ENCODE peak calls at places on chromosomes 1 and 21, in nine cellular contexts. N, X, U, S, F, D, Q, C and Z are unnamed samples.

GRCh38 chr1:110019790-110020189 is 14.6 kb upstream of the STRIP1 start:
- DNase-seq in C (no peak), F (no peak), D (no peak), N (no peak), Q (no peak), S (no peak), X (no peak), U (no peak), Z (no peak)

GRCh38 chr1:201251851-201252430 is 31.4 kb upstream of the PKP1 start:
- DNase-seq in D (no peak), X (no peak), S (no peak), U (no peak), F (no peak), N (no peak), Q (no peak), C (no peak), Z (no peak)

GRCh38 chr21:22710725-22711124 is 1712.5 kb downstream of the NCAM2 start:
- DNase-seq in U (no peak), F (no peak), Q (no peak), D (no peak), C (peak; percentile 80), S (no peak), X (no peak), N (no peak), Z (no peak)

GRCh38 chr21:45421846-45422775 is 17.1 kb downstream of the COL18A1 start:
- DNase-seq in N (no peak), C (no peak), D (no peak), Q (no peak), S (peak; percentile 37), U (no peak), F (no peak), X (no peak), Z (no peak)

GRCh38 chr21:38811257-38811656 is 5.5 kb downstream of the ETS2 start:
- DNase-seq in C (peak; percentile 18), X (no peak), F (no peak), D (peak; percentile 99), S (no peak), N (no peak), U (no peak), Q (peak; percentile 67), Z (no peak)

GRCh38 chr1:5717031-5717682 is 275.1 kb downstream of the NPHP4 start:
- DNase-seq in U (peak; percentile 20), N (no peak), D (no peak), C (no peak), S (no peak), Q (no peak), X (no peak), F (no peak), Z (no peak)

GRCh38 chr1:6523566-6523965 is 30.7 kb downstream of the NOL9 start:
- DNase-seq in S (peak; percentile 53), U (no peak), F (no peak), D (peak; percentile 68), N (peak; percentile 33), C (no peak), X (no peak), Q (peak; percentile 49), Z (peak; percentile 72)

GRCh38 chr21:25938673-25939395 is 204.1 kb downstream of the GABPA start:
- DNase-seq in U (peak; percentile 51), C (peak; percentile 15), N (no peak), Q (peak; percentile 41), X (no peak), F (no peak), S (no peak), D (no peak), Z (no peak)

GRCh38 chr1:56450004-56450666 is 129.2 kb downstream of the PLPP3 start:
- DNase-seq in D (no peak), C (no peak), Q (peak; percentile 24), F (no peak), N (no peak), X (no peak), U (no peak), S (no peak), Z (no peak)

GRCh38 chr1:206445116-206445515 is 25.2 kb upstream of the IKBKE start:
- DNase-seq in U (no peak), Q (no peak), D (no peak), S (peak; percentile 80), F (no peak), C (no peak), N (no peak), X (no peak), Z (peak; percentile 35)

GRCh38 chr21:15695241-15695640 is 34.5 kb upstream of the USP25 start:
- DNase-seq in Q (no peak), D (no peak), X (no peak), N (no peak), S (no peak), U (no peak), F (no peak), C (no peak), Z (no peak)

GRCh38 chr1:185732941-185733340 is 1.2 kb upstream of the HMCN1 start:
- DNase-seq in Q (no peak), X (no peak), C (peak; percentile 59), U (no peak), N (no peak), S (no peak), F (no peak), D (no peak), Z (no peak)

GRCh38 chr1:2543543-2544092 is 12.6 kb upstream of the TNFRSF14 start:
- DNase-seq in C (no peak), F (peak; percentile 44), D (peak; percentile 45), Q (no peak), N (no peak), X (peak; percentile 49), S (no peak), U (peak; percentile 47), Z (peak; percentile 76)

GRCh38 chr1:185520188-185520935 is 203.3 kb upstream of the IVNS1ABP start:
- DNase-seq in F (no peak), N (no peak), U (no peak), S (no peak), C (no peak), X (no peak), Q (peak; percentile 42), D (peak; percentile 65), Z (no peak)

GRCh38 chr1:14413809-14414208 is 184.7 kb upstream of the KAZN start:
- DNase-seq in Q (no peak), X (peak; percentile 14), F (no peak), D (no peak), C (no peak), S (no peak), U (no peak), N (no peak), Z (no peak)

GRCh38 chr1:112870887-112871646 is 84.9 kb downstream of the SLC16A1 start:
- DNase-seq in Q (no peak), N (no peak), U (no peak), F (no peak), X (no peak), D (no peak), C (no peak), S (no peak), Z (no peak)

GRCh38 chr1:167601442-167602380 is 28.3 kb upstream of the RCSD1 start:
- DNase-seq in D (no peak), S (peak; percentile 63), C (no peak), U (peak; percentile 42), X (no peak), F (peak; percentile 16), N (no peak), Q (no peak), Z (no peak)

GRCh38 chr21:44353200-44353970 is at the start of gene TRPM2:
- DNase-seq in S (peak; percentile 88), N (no peak), U (peak; percentile 40), C (no peak), F (peak; percentile 57), X (no peak), D (no peak), Q (peak; percentile 19), Z (no peak)

GRCh38 chr1:6440198-6441126 is 15.9 kb downstream of the ESPN start:
- DNase-seq in N (no peak), F (peak; percentile 76), S (no peak), Q (peak; percentile 31), U (peak; percentile 78), C (peak; percentile 69), X (no peak), D (peak; percentile 64), Z (peak; percentile 88)

GRCh38 chr1:118627435-118627834 is 360.7 kb downstream of the TBX15 start:
- DNase-seq in X (no peak), S (no peak), F (no peak), C (no peak), D (peak; percentile 1), N (no peak), Q (no peak), U (no peak), Z (no peak)

GRCh38 chr1:22296701-22297591 is 154.0 kb upstream of the WNT4 start:
- DNase-seq in D (peak; percentile 18), S (no peak), U (peak; percentile 22), X (no peak), N (no peak), Q (peak; percentile 9), F (no peak), C (no peak), Z (no peak)

GRCh38 chr21:21096956-21097355 is 98.7 kb downstream of the NCAM2 start:
- DNase-seq in C (no peak), X (no peak), F (no peak), S (no peak), N (no peak), D (no peak), U (no peak), Q (no peak), Z (no peak)

GRCh38 chr1:68121536-68121935 is 71.1 kb upstream of the DIRAS3 start:
- DNase-seq in C (no peak), U (no peak), D (peak; percentile 86), N (no peak), X (no peak), F (no peak), Q (peak; percentile 75), S (no peak), Z (no peak)

GRCh38 chr1:172897738-172898137 is 153.0 kb downstream of the TNFSF18 start:
- DNase-seq in D (peak; percentile 87), U (no peak), C (no peak), S (no peak), F (no peak), X (no peak), N (no peak), Q (no peak), Z (no peak)

GRCh38 chr1:180236698-180237509 is 6.8 kb downstream of the LHX4 start:
- DNase-seq in Q (no peak), S (no peak), N (no peak), X (no peak), U (no peak), D (no peak), C (no peak), F (no peak), Z (no peak)

GRCh38 chr21:44765231-44766013 is 36.2 kb downstream of the UBE2G2 start:
- DNase-seq in S (no peak), F (peak; percentile 71), C (no peak), Q (peak; percentile 37), X (no peak), U (no peak), D (no peak), N (no peak), Z (no peak)

GRCh38 chr21:42097274-42097673 is 26.2 kb downstream of the UMODL1 start:
- DNase-seq in Q (no peak), U (no peak), N (no peak), C (no peak), S (no peak), X (no peak), F (no peak), D (peak; percentile 45), Z (peak; percentile 57)

GRCh38 chr1:158095737-158096335 is 84.9 kb upstream of the CD1D start:
- DNase-seq in U (no peak), S (no peak), C (peak; percentile 75), D (peak; percentile 59), F (peak; percentile 58), N (peak; percentile 60), Q (peak; percentile 29), X (no peak), Z (peak; percentile 62)

GRCh38 chr1:184974086-184974836 is at the start of gene NIBAN1:
- DNase-seq in S (peak; percentile 82), C (peak; percentile 85), X (no peak), N (peak; percentile 33), Q (no peak), D (peak; percentile 84), U (peak; percentile 73), F (peak; percentile 71), Z (peak; percentile 64)

GRCh38 chr1:191099696-191100095 is 622.0 kb upstream of the BRINP3 start:
- DNase-seq in D (no peak), F (no peak), S (no peak), U (no peak), N (no peak), Q (no peak), C (no peak), X (no peak), Z (peak; percentile 7)

GRCh38 chr1:117058810-117059209 is 1.3 kb upstream of the TTF2 start:
- DNase-seq in F (no peak), X (no peak), D (no peak), N (no peak), S (no peak), Q (no peak), C (no peak), U (no peak), Z (peak; percentile 39)